ENCODE peak calls at places on chromosomes 1 and 21, in six cellular contexts. Z is AG09309, P is neural progenitor cell, S is WTC11, F is lower lobe of right lung, E is H9. B is an unnamed sample.

GRCh38 chr1:6686294-6686693 is 15.3 kb downstream of the DNAJC11 start:
- DNase-seq in Z (no peak), P (no peak), S (no peak), F (no peak), E (no peak), B (no peak)

GRCh38 chr1:73998348-73998959 is 199.5 kb downstream of the LRRIQ3 start:
- DNase-seq in Z (peak; percentile 33), P (peak; percentile 42), S (no peak), F (no peak), E (no peak), B (no peak)

GRCh38 chr1:74432325-74432724 is 80.1 kb downstream of the LRRC53 start:
- DNase-seq in Z (no peak), P (no peak), S (no peak), F (no peak), E (no peak), B (no peak)

GRCh38 chr1:56095924-56096655 is 483.3 kb downstream of the PLPP3 start:
- DNase-seq in Z (peak; percentile 92), P (no peak), S (no peak), F (no peak), E (no peak), B (no peak)

GRCh38 chr1:5156416-5156815 is 502.0 kb downstream of the AJAP1 start:
- DNase-seq in Z (no peak), P (no peak), S (no peak), F (no peak), E (no peak), B (no peak)

GRCh38 chr1:2789986-2790581 is 11.4 kb downstream of the TTC34 start:
- DNase-seq in Z (no peak), P (no peak), S (peak; percentile 25), F (peak; percentile 35), E (no peak), B (no peak)

GRCh38 chr1:37410815-37411214 is 63.6 kb upstream of the ZC3H12A start:
- DNase-seq in Z (no peak), P (peak; percentile 86), S (peak; percentile 81), F (no peak), E (peak; percentile 77), B (peak; percentile 87)

GRCh38 chr1:234309243-234309597 is 64.0 kb upstream of the COA6 start:
- DNase-seq in Z (no peak), P (no peak), S (no peak), F (no peak), E (no peak), B (no peak)

GRCh38 chr1:14835725-14836124 is 237.2 kb downstream of the KAZN start:
- DNase-seq in Z (no peak), P (no peak), S (no peak), F (no peak), E (no peak), B (no peak)

GRCh38 chr1:165288301-165289120 is 68.0 kb downstream of the LMX1A start:
- DNase-seq in Z (no peak), P (peak; percentile 46), S (no peak), F (no peak), E (no peak), B (peak; percentile 38)

GRCh38 chr1:54885863-54886723 is 902 bp downstream of the DHCR24 start:
- DNase-seq in Z (no peak), P (peak; percentile 31), S (peak; percentile 29), F (peak; percentile 67), E (no peak), B (peak; percentile 20)

GRCh38 chr1:56062625-56063024 is 516.7 kb downstream of the PLPP3 start:
- DNase-seq in Z (no peak), P (no peak), S (no peak), F (no peak), E (no peak), B (no peak)

GRCh38 chr1:36829951-36830350 is 204.4 kb downstream of the GRIK3 start:
- DNase-seq in Z (no peak), P (no peak), S (no peak), F (no peak), E (no peak), B (no peak)

GRCh38 chr1:165306543-165307434 is 49.7 kb downstream of the LMX1A start:
- DNase-seq in Z (no peak), P (peak; percentile 21), S (no peak), F (no peak), E (no peak), B (no peak)

GRCh38 chr1:81703352-81703735 is 97.4 kb upstream of the ADGRL2 start:
- DNase-seq in Z (no peak), P (no peak), S (no peak), F (no peak), E (no peak), B (no peak)

DNA sequence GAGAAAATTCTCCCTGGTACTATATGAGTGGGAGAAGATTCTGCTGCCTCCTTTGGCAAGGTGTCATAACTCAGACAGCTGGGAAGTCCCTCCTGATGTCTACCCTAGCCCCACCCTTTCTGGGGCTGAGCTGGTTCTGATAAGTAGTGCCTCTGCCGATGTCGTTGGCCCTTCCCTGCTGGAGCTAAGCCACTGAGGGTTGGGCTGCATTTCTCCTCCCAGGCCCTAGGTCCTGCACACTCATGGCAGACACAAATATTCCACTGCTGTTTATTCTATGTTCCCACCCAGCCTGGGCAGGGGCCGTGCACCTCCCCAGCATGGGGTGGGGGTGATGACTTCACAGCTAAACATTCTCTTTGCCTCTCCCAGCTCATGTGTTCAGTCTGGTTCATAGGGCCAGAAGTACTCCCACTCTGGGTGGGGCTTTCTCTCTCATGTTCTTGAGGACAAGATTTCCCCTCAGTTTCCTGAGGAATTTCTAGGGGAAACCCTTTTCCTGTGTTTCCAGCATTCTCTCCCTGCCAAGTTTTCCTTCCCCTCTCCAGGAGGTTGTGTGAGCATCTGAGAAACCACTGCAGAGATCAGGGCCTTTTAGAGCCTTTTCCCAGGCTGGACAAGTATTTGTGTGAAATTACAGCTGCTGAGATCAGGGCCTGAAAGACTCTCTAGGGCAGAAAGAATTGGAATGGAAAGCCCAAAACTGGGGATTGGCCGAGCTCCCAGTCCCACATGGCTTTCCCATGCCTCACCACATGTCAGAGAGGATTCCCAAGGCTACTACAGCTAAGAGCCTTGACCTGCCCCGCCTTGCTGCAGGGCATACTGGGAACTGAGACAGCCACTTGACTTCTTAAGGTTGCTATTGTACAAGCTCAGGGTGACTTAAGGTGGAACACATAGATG is 66.2 kb downstream of the ATP2B4 start:
- DNase-seq in Z (peak; percentile 86), P (no peak), S (no peak), F (peak; percentile 80), E (no peak), B (no peak)
- TF ChIP-seq CTCF in Z (no peak), P (no peak), S (no peak), F (no peak), E (no peak), B (no peak)

GRCh38 chr1:246092136-246092535 is 414.9 kb downstream of the SMYD3 start:
- DNase-seq in Z (no peak), P (no peak), S (no peak), F (no peak), E (no peak), B (no peak)
- TF ChIP-seq CTCF in Z (no peak), P (no peak), S (no peak), F (no peak), E (no peak), B (no peak)

GRCh38 chr1:17744666-17745563 is 10.2 kb upstream of the ACTL8 start:
- DNase-seq in Z (no peak), P (no peak), S (no peak), F (no peak), E (no peak), B (no peak)
- TF ChIP-seq CTCF in Z (no peak), P (peak; percentile 27), S (no peak), F (no peak), E (peak; percentile 43), B (no peak)

DNA sequence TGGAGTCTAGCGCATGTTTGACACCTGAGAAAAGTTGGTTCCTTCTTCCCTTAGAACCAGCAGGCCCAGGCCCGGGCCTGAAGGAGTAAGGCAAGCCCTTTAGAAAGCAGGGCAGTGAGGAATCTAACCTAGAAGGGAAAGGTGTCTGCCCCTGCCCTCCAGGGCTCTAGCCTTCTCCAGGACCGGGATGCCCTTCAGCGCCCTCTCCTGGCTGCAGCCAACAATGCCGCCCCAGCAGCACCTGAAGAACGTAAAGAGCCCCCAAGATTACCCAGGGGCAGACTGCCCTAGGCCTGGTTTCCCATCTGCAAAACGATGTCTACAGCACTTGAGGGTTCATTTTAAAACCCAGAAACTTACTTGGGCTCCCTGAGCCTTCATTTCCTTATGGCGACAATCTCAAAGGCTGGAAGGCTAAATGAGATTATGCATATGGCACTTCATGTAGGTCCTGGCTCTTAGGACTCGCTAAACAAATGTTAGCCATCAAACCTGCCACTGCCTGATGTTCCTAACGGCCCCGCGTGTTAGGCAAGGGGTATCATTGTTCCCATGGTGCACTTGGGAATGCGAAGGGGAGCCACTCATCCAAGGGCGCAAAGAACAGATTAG is 106.7 kb upstream of the KLHDC7A start:
- DNase-seq in Z (no peak), P (peak; percentile 75), S (peak; percentile 93), F (no peak), E (peak; percentile 86), B (peak; percentile 79)
- TF ChIP-seq CTCF in Z (no peak), P (peak; percentile 90), S (peak; percentile 77), F (peak; percentile 34), E (peak; percentile 95), B (peak; percentile 70)

DNA sequence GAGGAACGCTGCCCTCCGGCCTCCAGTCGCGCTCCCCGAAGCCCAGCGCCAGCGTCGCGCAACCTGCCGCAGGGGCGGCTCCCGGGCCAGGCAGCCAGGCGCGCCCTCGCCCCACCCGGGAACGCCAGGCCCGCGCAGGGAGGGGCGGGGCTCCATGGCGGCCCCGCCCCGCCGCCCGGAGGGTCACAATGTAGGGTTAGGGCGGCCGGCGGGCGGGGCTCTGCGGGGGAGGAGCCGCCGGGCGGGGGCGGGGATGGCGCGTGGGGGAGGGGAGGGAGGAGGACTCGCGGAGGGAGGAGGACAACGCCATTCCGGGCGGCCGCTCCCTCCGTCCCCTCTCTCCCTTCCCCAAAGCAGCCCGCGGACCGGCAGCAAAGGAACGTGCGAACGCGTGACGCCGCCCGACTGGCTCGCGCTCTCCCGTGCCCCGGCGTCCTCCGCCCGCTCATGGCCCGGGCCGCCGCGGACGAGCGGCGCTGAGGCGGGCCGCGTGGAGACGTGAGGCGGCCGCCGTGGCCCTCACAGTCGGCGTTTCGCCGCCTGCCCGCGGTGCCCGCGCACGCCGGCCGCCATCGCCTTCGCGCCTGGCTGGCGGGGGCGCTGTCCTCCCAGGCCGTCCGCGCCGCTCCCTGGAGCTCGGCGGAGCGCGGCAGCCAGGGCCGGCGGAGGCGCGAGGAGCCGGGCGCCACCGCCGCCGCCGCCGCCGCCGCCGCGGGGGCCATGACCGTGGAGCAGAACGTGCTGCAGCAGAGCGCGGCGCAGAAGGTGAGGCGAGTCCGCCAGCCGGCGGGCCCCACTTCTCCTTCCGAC is at the start of gene USP25:
- DNase-seq in Z (no peak), P (peak; percentile 91), S (peak; percentile 84), F (peak; percentile 94), E (peak; percentile 89), B (peak; percentile 89)
- TF ChIP-seq CTCF in Z (peak; percentile 6), P (no peak), S (no peak), F (peak; percentile 13), E (no peak), B (no peak)

DNA sequence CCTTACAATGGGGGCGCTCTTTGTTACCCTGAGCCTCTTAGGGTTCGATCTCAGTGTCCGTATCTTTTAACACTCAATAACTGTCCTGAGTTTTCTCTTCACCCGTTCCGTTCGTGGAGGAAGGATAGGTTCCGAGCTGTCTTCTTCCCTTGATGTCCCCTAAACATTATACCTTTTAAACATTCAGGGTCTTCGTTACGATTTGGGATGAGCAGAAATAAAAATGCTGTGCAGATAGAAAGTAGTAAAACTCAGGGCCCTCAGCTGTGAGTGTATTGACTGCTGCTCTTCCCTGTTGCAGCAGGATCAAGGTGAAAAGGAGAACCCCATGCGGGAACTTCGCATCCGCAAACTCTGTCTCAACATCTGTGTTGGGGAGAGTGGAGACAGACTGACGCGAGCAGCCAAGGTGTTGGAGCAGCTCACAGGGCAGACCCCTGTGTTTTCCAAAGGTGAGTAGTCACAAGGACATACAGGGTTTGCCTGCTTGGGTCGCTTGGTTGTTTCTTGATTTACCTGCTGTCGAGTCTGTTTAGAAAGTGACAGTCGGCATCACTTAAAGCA is 784 bp downstream of the RPL11 start:
- DNase-seq in Z (no peak), P (peak; percentile 11), S (no peak), F (no peak), E (no peak), B (no peak)
- TF ChIP-seq CTCF in Z (no peak), P (no peak), S (no peak), F (no peak), E (no peak), B (no peak)